ENCODE peak calls at places on chromosomes 13 and 19, in five cellular contexts. One of them, this sample, is unnamed. For H3K4me1 and H3K27me3, the result is how much of the 10 kb centered on the place peaks cover.

GRCh38 chr13:19927117-19927734 is 31.3 kb upstream of the ZMYM2 start:
- ATAC-seq in CD8-positive, alpha-beta T cell: peak
- ATAC-seq in HCT116: peak
- ATAC-seq in upper lobe of left lung: no peak
- ATAC-seq in CD4-positive, CD25-positive, alpha-beta regulatory T cell: no peak
- ATAC-seq in this sample: no peak

GRCh38 chr13:42396501-42396900 is 124.5 kb downstream of the AKAP11 start:
- ATAC-seq in CD4-positive, CD25-positive, alpha-beta regulatory T cell: peak
- ATAC-seq in CD8-positive, alpha-beta T cell: peak
- ATAC-seq in upper lobe of left lung: no peak
- ATAC-seq in HCT116: no peak
- ATAC-seq in this sample: no peak

GRCh38 chr13:50080856-50081105 is 65.5 kb downstream of the KCNRG start:
- ATAC-seq in HCT116: no peak
- ATAC-seq in CD4-positive, CD25-positive, alpha-beta regulatory T cell: no peak
- ATAC-seq in upper lobe of left lung: no peak
- ATAC-seq in CD8-positive, alpha-beta T cell: no peak
- ATAC-seq in this sample: no peak

GRCh38 chr19:48718711-48719231 is 754 bp downstream of the MAMSTR start:
- ATAC-seq in CD8-positive, alpha-beta T cell: no peak
- ATAC-seq in upper lobe of left lung: no peak
- ATAC-seq in CD4-positive, CD25-positive, alpha-beta regulatory T cell: no peak
- ATAC-seq in HCT116: no peak
- ATAC-seq in this sample: no peak

GRCh38 chr13:97422118-97423054 is 11.6 kb upstream of the RAP2A start:
- ATAC-seq in upper lobe of left lung: no peak
- ATAC-seq in CD8-positive, alpha-beta T cell: no peak
- ATAC-seq in CD4-positive, CD25-positive, alpha-beta regulatory T cell: no peak
- ATAC-seq in HCT116: no peak
- ATAC-seq in this sample: no peak

GRCh38 chr19:50551713-50552187 is 16.5 kb downstream of the LRRC4B start:
- ATAC-seq in CD4-positive, CD25-positive, alpha-beta regulatory T cell: no peak
- ATAC-seq in CD8-positive, alpha-beta T cell: no peak
- ATAC-seq in upper lobe of left lung: no peak
- ATAC-seq in HCT116: no peak
- ATAC-seq in this sample: peak

GRCh38 chr19:12665281-12665573 is 1.3 kb downstream of the MAN2B1 start:
- ATAC-seq in upper lobe of left lung: peak
- ATAC-seq in CD4-positive, CD25-positive, alpha-beta regulatory T cell: peak
- ATAC-seq in CD8-positive, alpha-beta T cell: peak
- ATAC-seq in HCT116: no peak
- ATAC-seq in this sample: no peak

GRCh38 chr13:99258210-99258860 is at the start of gene GPR18:
- ATAC-seq in CD8-positive, alpha-beta T cell: peak
- ATAC-seq in upper lobe of left lung: no peak
- ATAC-seq in HCT116: no peak
- ATAC-seq in CD4-positive, CD25-positive, alpha-beta regulatory T cell: peak
- ATAC-seq in this sample: no peak

GRCh38 chr19:50362656-50363424 is 2.6 kb downstream of the NAPSA start:
- ATAC-seq in CD4-positive, CD25-positive, alpha-beta regulatory T cell: no peak
- ATAC-seq in upper lobe of left lung: peak
- ATAC-seq in CD8-positive, alpha-beta T cell: no peak
- ATAC-seq in HCT116: no peak
- ATAC-seq in this sample: no peak

GRCh38 chr13:113851480-113851803 is 12.4 kb downstream of the GAS6 start:
- ATAC-seq in CD4-positive, CD25-positive, alpha-beta regulatory T cell: no peak
- ATAC-seq in CD8-positive, alpha-beta T cell: no peak
- ATAC-seq in HCT116: no peak
- ATAC-seq in upper lobe of left lung: no peak
- ATAC-seq in this sample: no peak

GRCh38 chr13:42078113-42078769 is 29.8 kb downstream of the DGKH start:
- ATAC-seq in CD8-positive, alpha-beta T cell: no peak
- ATAC-seq in HCT116: peak
- ATAC-seq in upper lobe of left lung: no peak
- ATAC-seq in CD4-positive, CD25-positive, alpha-beta regulatory T cell: no peak
- ATAC-seq in this sample: no peak

GRCh38 chr13:44409595-44409994 is 36.0 kb downstream of the SERP2 start:
- ATAC-seq in CD8-positive, alpha-beta T cell: no peak
- ATAC-seq in CD4-positive, CD25-positive, alpha-beta regulatory T cell: no peak
- ATAC-seq in upper lobe of left lung: no peak
- ATAC-seq in HCT116: no peak
- ATAC-seq in this sample: no peak

GRCh38 chr19:40254714-40255418 is 28.4 kb upstream of the CCNP start:
- ATAC-seq in CD4-positive, CD25-positive, alpha-beta regulatory T cell: no peak
- ATAC-seq in HCT116: no peak
- ATAC-seq in upper lobe of left lung: no peak
- ATAC-seq in CD8-positive, alpha-beta T cell: no peak
- ATAC-seq in this sample: no peak

GRCh38 chr19:31167695-31168094 is 181.5 kb downstream of the TSHZ3 start:
- ATAC-seq in HCT116: no peak
- ATAC-seq in CD4-positive, CD25-positive, alpha-beta regulatory T cell: no peak
- ATAC-seq in upper lobe of left lung: no peak
- ATAC-seq in CD8-positive, alpha-beta T cell: no peak
- ATAC-seq in this sample: no peak

GRCh38 chr13:50512602-50513527 is 330.6 kb downstream of the DLEU7 start:
- ATAC-seq in CD8-positive, alpha-beta T cell: peak
- ATAC-seq in HCT116: no peak
- ATAC-seq in CD4-positive, CD25-positive, alpha-beta regulatory T cell: peak
- ATAC-seq in upper lobe of left lung: peak
- ATAC-seq in this sample: peak

GRCh38 chr19:33821871-33822270 is 25.2 kb downstream of the KCTD15 start:
- ATAC-seq in CD8-positive, alpha-beta T cell: no peak
- ATAC-seq in upper lobe of left lung: no peak
- ATAC-seq in CD4-positive, CD25-positive, alpha-beta regulatory T cell: no peak
- ATAC-seq in HCT116: no peak
- ATAC-seq in this sample: no peak

GRCh38 chr13:33172911-33173310 is 112.6 kb downstream of the STARD13 start:
- ATAC-seq in HCT116: peak
- ATAC-seq in upper lobe of left lung: no peak
- ATAC-seq in CD8-positive, alpha-beta T cell: no peak
- ATAC-seq in CD4-positive, CD25-positive, alpha-beta regulatory T cell: no peak
- ATAC-seq in this sample: no peak

GRCh38 chr13:33169273-33169980 is 116.1 kb downstream of the STARD13 start:
- ATAC-seq in CD8-positive, alpha-beta T cell: no peak
- ATAC-seq in upper lobe of left lung: no peak
- ATAC-seq in HCT116: no peak
- ATAC-seq in CD4-positive, CD25-positive, alpha-beta regulatory T cell: no peak
- ATAC-seq in this sample: no peak

GRCh38 chr13:33174980-33175379 is 110.6 kb downstream of the STARD13 start:
- ATAC-seq in HCT116: no peak
- ATAC-seq in CD4-positive, CD25-positive, alpha-beta regulatory T cell: no peak
- ATAC-seq in upper lobe of left lung: no peak
- ATAC-seq in CD8-positive, alpha-beta T cell: no peak
- ATAC-seq in this sample: no peak

GRCh38 chr13:33174491-33174890 is 111.1 kb downstream of the STARD13 start:
- ATAC-seq in upper lobe of left lung: no peak
- ATAC-seq in HCT116: no peak
- ATAC-seq in CD4-positive, CD25-positive, alpha-beta regulatory T cell: no peak
- ATAC-seq in CD8-positive, alpha-beta T cell: no peak
- ATAC-seq in this sample: no peak

DNA sequence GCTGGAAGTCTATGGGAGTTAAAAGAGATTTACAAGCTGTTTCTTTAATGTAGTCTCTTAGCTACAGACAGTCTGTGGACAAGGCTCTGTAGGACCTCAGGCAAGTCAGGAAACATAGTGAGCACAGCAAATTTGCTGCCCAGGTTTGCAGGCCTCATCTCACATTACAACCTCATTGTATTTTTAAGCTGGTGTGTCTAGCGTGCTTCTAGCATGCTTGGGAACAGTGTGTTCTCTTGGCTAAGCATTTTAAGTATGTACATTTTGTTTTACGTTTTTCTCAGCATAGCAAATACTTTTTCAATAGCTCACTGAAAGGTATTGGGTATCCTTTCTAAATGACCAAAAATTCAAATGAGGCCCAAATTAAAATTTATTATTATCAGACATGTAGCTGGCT is 113.2 kb downstream of the STARD13 start:
- ATAC-seq in upper lobe of left lung: no peak
- ATAC-seq in CD8-positive, alpha-beta T cell: no peak
- ATAC-seq in HCT116: no peak
- ATAC-seq in CD4-positive, CD25-positive, alpha-beta regulatory T cell: no peak
- ATAC-seq in this sample: peak
- H3K27ac ChIP-seq in upper lobe of left lung: no peak
- H3K27ac ChIP-seq in CD8-positive, alpha-beta T cell: no peak
- H3K27ac ChIP-seq in HCT116: no peak
- H3K27ac ChIP-seq in CD4-positive, CD25-positive, alpha-beta regulatory T cell: no peak
- H3K27ac ChIP-seq in this sample: no peak

GRCh38 chr19:11088508-11089253 is 582 bp upstream of the LDLR start:
- ATAC-seq in upper lobe of left lung: no peak
- ATAC-seq in CD8-positive, alpha-beta T cell: no peak
- ATAC-seq in CD4-positive, CD25-positive, alpha-beta regulatory T cell: no peak
- ATAC-seq in HCT116: no peak
- ATAC-seq in this sample: no peak
- H3K4me1 ChIP-seq in upper lobe of left lung: half or more
- H3K4me1 ChIP-seq in CD8-positive, alpha-beta T cell: under half
- H3K4me1 ChIP-seq in CD4-positive, CD25-positive, alpha-beta regulatory T cell: under half
- H3K4me1 ChIP-seq in HCT116: half or more
- H3K4me1 ChIP-seq in this sample: under half

DNA sequence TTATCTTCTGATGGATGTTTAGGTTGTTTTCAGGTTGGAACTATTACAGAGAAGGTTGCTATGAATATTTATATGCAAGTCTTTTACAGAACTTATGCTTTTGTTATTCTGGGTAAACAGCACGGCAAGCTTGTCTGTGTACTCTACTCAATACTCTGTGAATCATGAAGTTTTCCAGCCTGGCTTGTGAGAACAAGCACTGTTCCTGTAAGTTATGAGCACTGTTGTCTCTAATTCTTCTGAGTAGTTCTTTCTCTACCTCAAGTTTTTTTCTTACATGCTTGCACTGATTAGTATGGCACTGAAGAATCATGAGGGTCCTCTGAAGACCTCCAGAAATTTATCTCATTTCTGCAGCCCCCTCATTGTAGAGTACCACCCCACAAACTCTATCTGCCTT is 496.9 kb downstream of the KCTD12 start:
- ATAC-seq in HCT116: no peak
- ATAC-seq in CD8-positive, alpha-beta T cell: no peak
- ATAC-seq in upper lobe of left lung: no peak
- ATAC-seq in CD4-positive, CD25-positive, alpha-beta regulatory T cell: no peak
- ATAC-seq in this sample: no peak
- H3K27me3 ChIP-seq in HCT116: under half
- H3K27me3 ChIP-seq in CD8-positive, alpha-beta T cell: under half
- H3K27me3 ChIP-seq in upper lobe of left lung: under half
- H3K27me3 ChIP-seq in CD4-positive, CD25-positive, alpha-beta regulatory T cell: under half
- H3K27me3 ChIP-seq in this sample: under half

GRCh38 chr19:37979547-37980082 is 72.6 kb downstream of the SIPA1L3 start:
- ATAC-seq in CD8-positive, alpha-beta T cell: no peak
- ATAC-seq in CD4-positive, CD25-positive, alpha-beta regulatory T cell: no peak
- ATAC-seq in HCT116: peak
- ATAC-seq in upper lobe of left lung: no peak
- ATAC-seq in this sample: no peak
- H3K27ac ChIP-seq in CD8-positive, alpha-beta T cell: no peak
- H3K27ac ChIP-seq in CD4-positive, CD25-positive, alpha-beta regulatory T cell: no peak
- H3K27ac ChIP-seq in HCT116: peak
- H3K27ac ChIP-seq in upper lobe of left lung: peak
- H3K27ac ChIP-seq in this sample: no peak

GRCh38 chr19:32674153-32674958 is 624 bp downstream of the ANKRD27 start:
- ATAC-seq in upper lobe of left lung: peak
- ATAC-seq in CD4-positive, CD25-positive, alpha-beta regulatory T cell: no peak
- ATAC-seq in HCT116: no peak
- ATAC-seq in CD8-positive, alpha-beta T cell: no peak
- ATAC-seq in this sample: no peak

GRCh38 chr19:32673573-32673972 is 1.4 kb downstream of the ANKRD27 start:
- ATAC-seq in CD8-positive, alpha-beta T cell: no peak
- ATAC-seq in CD4-positive, CD25-positive, alpha-beta regulatory T cell: no peak
- ATAC-seq in HCT116: no peak
- ATAC-seq in upper lobe of left lung: no peak
- ATAC-seq in this sample: no peak

GRCh38 chr19:32676186-32676894 is 692 bp downstream of the RGS9BP start:
- ATAC-seq in upper lobe of left lung: no peak
- ATAC-seq in HCT116: no peak
- ATAC-seq in CD4-positive, CD25-positive, alpha-beta regulatory T cell: no peak
- ATAC-seq in CD8-positive, alpha-beta T cell: no peak
- ATAC-seq in this sample: no peak

GRCh38 chr19:32675720-32676185 is at the start of gene RGS9BP:
- ATAC-seq in HCT116: peak
- ATAC-seq in upper lobe of left lung: peak
- ATAC-seq in CD4-positive, CD25-positive, alpha-beta regulatory T cell: peak
- ATAC-seq in CD8-positive, alpha-beta T cell: peak
- ATAC-seq in this sample: peak

DNA sequence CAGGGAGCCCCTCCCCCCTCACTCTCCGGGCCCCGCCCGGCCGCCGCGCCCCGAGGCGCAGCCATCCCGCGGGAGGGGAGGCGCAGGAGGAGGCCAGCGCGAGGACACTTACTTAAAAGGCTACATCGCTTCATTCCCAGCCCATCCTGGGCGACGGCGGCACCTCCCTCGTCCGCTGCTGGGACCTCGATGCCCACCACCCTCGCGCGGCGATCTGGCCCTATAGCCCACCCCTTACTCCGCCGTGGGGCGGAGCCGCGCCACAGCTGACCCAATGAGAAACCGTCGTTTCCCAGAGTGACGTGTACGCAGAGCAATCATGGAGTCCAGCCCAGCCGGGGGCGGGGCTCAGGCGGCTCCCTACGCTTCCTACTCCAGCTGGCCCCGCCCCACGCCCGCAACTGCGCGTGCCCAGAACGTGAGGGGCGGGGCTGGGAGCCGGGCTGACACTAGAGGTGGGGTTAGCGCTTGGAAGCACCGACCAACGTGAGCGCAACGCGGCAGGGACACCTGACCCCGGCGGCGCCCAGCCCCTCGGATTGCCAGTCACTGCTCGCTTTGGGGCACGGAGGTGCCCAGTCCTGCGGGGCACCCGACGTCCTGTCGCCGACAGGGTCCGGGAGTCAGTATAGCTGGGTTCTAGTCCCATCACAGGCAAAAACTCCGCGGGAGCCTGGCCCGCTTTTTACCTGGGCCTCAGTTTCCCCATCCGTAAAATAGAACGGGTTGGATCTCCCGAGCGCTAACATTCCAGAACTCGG is at the start of gene ANKRD27:
- ATAC-seq in CD8-positive, alpha-beta T cell: peak
- ATAC-seq in HCT116: peak
- ATAC-seq in upper lobe of left lung: peak
- ATAC-seq in CD4-positive, CD25-positive, alpha-beta regulatory T cell: peak
- ATAC-seq in this sample: peak
- H3K4me1 ChIP-seq in CD8-positive, alpha-beta T cell: under half
- H3K4me1 ChIP-seq in HCT116: under half
- H3K4me1 ChIP-seq in upper lobe of left lung: half or more
- H3K4me1 ChIP-seq in CD4-positive, CD25-positive, alpha-beta regulatory T cell: under half
- H3K4me1 ChIP-seq in this sample: under half

DNA sequence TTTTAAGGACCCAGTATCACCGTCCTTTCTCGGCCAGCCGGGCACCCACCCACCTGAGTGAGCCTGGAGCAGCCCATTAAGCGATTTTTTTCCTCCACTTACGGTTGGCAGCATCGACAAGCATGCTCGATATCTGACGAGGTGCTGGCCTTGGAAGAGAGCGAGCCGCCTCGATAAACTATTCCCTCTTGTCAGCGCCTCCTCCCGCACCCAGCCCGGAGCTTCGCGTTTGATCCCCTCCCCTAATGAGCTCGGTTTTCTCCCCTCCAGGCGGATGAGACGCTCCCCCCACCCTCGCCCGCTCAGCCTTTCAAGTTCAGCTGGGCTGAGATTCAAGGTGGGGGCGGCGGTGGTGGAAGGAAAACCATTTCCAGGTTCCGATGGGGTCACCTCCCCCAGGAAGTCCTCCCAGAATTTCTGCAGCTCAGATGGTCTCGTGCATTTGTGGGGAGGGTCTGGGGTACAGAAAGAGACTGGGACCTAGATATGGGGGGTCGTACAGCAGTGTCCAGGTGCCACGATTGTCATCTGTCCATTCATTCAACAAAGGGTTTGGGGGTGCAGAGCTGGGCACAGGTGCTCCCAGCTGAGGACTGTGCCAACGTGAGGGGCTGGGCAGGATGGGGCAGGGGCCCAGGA is 18.9 kb upstream of the ONECUT3 start:
- ATAC-seq in CD4-positive, CD25-positive, alpha-beta regulatory T cell: no peak
- ATAC-seq in CD8-positive, alpha-beta T cell: no peak
- ATAC-seq in upper lobe of left lung: no peak
- ATAC-seq in HCT116: no peak
- ATAC-seq in this sample: no peak
- H3K27me3 ChIP-seq in CD4-positive, CD25-positive, alpha-beta regulatory T cell: under half
- H3K27me3 ChIP-seq in CD8-positive, alpha-beta T cell: under half
- H3K27me3 ChIP-seq in upper lobe of left lung: under half
- H3K27me3 ChIP-seq in HCT116: under half
- H3K27me3 ChIP-seq in this sample: half or more